ENCODE peak calls at places on chromosomes 12 and 14, in five cellular contexts. D is tibial nerve, E is ovary, M is dorsolateral prefrontal cortex, X is cardiac muscle cell. Z is an unnamed sample.

GRCh38 chr14:53273671-53274072 is 120.5 kb upstream of the DDHD1 start:
- DNase-seq in M (no peak), D (no peak), X (no peak), E (peak), Z (no peak)

GRCh38 chr12:96487214-96487613 is 2.2 kb upstream of the CFAP54 start:
- DNase-seq in D (no peak), E (no peak), X (no peak), M (no peak), Z (no peak)

GRCh38 chr12:72207094-72207493 is 65.1 kb upstream of the TRHDE start:
- DNase-seq in X (no peak), E (no peak), D (no peak), M (no peak), Z (no peak)

GRCh38 chr14:94640721-94641631 is 28.8 kb downstream of the SERPINA3 start:
- DNase-seq in D (no peak), M (no peak), E (no peak), X (no peak), Z (peak)

GRCh38 chr12:45703942-45704341 is 25.6 kb upstream of the ARID2 start:
- DNase-seq in X (no peak), E (no peak), M (no peak), D (no peak), Z (no peak)

GRCh38 chr12:94973202-94973601 is 30.3 kb downstream of the NDUFA12 start:
- DNase-seq in E (no peak), D (no peak), X (peak), M (no peak), Z (no peak)

GRCh38 chr12:102811125-102811737 is 105.8 kb downstream of the PAH start:
- DNase-seq in M (no peak), D (no peak), X (peak), E (peak), Z (no peak)

GRCh38 chr12:92070864-92071445 is 74.7 kb downstream of the BTG1 start:
- DNase-seq in E (no peak), M (no peak), D (no peak), X (no peak), Z (no peak)

GRCh38 chr12:101327054-101327453 is 47.1 kb downstream of the UTP20 start:
- DNase-seq in M (no peak), X (no peak), D (no peak), E (no peak), Z (no peak)

GRCh38 chr12:14148489-14149240 is 167.3 kb upstream of the GRIN2B start:
- DNase-seq in M (no peak), E (no peak), X (no peak), D (no peak), Z (no peak)

GRCh38 chr14:102565959-102566358 is 26.5 kb upstream of the RCOR1 start:
- DNase-seq in X (no peak), E (no peak), M (no peak), D (no peak), Z (no peak)
- H3K4me3 ChIP-seq in X (no peak), E (no peak), M (no peak), D (no peak), Z (no peak)

DNA sequence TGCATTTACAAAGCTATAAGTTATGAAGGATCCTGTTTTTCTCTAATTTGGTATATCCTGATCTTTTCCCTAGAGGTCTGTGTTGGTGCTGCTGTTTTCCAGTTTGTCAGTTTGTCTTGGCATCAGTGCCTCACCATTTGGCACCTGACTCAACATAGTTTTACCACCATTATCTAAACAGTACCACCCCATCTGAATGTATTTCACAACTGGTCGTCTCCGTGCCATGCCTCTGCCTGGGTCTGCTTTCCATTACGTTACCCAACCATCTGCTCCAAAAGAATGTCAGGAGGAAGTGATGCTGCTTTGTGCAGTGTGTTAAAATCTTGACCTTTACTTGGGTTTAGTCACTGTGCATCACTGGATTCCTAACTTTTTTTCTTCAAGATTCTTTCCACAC is 129.3 kb upstream of the RASSF8 start:
- DNase-seq in X (no peak), D (no peak), E (no peak), M (no peak), Z (peak)
- TF ChIP-seq CTCF in X (no peak), D (no peak), E (no peak), M (no peak), Z (no peak)

DNA sequence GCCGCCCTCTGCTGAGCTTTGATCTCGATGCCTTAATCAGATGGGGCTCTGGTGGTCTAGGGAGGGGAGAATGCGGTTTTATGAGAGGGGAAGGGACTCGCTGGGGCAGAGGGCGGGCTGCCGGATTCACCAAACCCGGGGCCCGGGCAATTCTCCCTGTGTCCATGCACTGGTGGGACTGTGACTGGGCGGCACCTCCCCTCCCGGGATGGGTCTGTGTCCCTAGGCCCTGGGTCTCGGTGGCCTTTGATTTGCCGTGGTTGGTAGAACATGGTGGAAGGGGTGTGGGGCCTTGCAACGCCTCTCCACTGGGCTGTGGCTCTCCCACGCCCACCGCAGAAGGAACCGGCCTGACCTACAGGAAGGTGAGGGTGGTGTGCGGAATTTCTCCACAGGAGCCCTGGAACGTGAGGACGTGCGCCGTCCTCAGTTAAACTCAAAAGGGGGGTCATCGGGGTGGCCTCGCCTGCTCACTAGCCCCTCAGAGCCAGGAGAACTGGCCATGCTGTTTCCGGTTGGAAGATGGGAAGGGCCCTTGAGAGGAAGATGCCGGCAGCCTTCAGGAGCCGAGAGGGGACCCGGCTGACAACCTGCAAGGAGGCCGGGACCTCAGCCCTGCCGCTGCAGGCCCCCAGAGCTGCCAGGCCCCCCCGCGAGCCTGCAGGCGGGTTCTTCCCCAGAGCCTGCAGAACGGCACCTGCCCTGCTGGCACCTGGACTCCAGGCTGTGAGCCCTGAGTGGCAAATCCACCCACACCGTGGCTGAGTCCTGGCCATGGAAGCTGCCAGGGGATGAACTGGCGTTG is 43.6 kb downstream of the NOC4L start:
- DNase-seq in M (no peak), D (no peak), E (no peak), X (no peak), Z (no peak)
- H3K27ac ChIP-seq in M (no peak), D (no peak), E (no peak), X (no peak), Z (no peak)

GRCh38 chr12:55736780-55737580 is 5.9 kb upstream of the GDF11 start:
- DNase-seq in X (peak), E (no peak), M (no peak), D (no peak), Z (no peak)
- H3K4me3 ChIP-seq in X (peak), E (no peak), M (no peak), D (no peak), Z (no peak)

Z was measured in coronary artery.